ENCODE peak calls at places on chromosomes 3 and 15, in six cellular contexts. W, I, C, H, T and N are unnamed samples.

GRCh38 chr15:26083457-26084350 is 220.6 kb upstream of the ATP10A start:
- DNase-seq in T (peak), I (no peak), W (peak), H (no peak), C (no peak), N (no peak)

GRCh38 chr3:111924283-111924682 is 54.5 kb upstream of the ABHD10 start:
- DNase-seq in W (no peak), T (no peak), C (peak), I (peak), H (no peak), N (no peak)

GRCh38 chr15:89646416-89647141 is 8.7 kb downstream of the KIF7 start:
- DNase-seq in I (no peak), T (no peak), W (no peak), C (no peak), H (no peak), N (no peak)

GRCh38 chr15:78909791-78910228 is 35.0 kb downstream of the CTSH start:
- DNase-seq in T (peak), H (no peak), W (peak), I (no peak), C (peak), N (no peak)

GRCh38 chr15:77836901-77837648 is 204.4 kb upstream of the LINGO1 start:
- DNase-seq in C (no peak), T (no peak), H (peak), W (no peak), I (no peak), N (no peak)

GRCh38 chr15:60316961-60317360 is 80.8 kb downstream of the ANXA2 start:
- DNase-seq in I (no peak), T (no peak), H (no peak), W (no peak), C (no peak), N (no peak)

GRCh38 chr3:50365080-50365841 is 5.9 kb upstream of the TMEM115 start:
- DNase-seq in I (peak), W (peak), H (peak), C (peak), T (peak), N (peak)

GRCh38 chr3:16704938-16705337 is 99.7 kb upstream of the DAZL start:
- DNase-seq in W (no peak), C (no peak), H (no peak), T (no peak), I (no peak), N (no peak)

GRCh38 chr3:172321035-172321434 is 127.2 kb downstream of the GHSR start:
- DNase-seq in T (peak), C (no peak), H (no peak), I (no peak), W (no peak), N (no peak)

GRCh38 chr3:57755368-57756021 is 614 bp upstream of the SLMAP start:
- DNase-seq in T (peak), C (peak), I (peak), W (peak), H (peak), N (no peak)

GRCh38 chr15:72156928-72157327 is 38.7 kb downstream of the SENP8 start:
- DNase-seq in C (no peak), H (no peak), W (no peak), T (no peak), I (no peak), N (no peak)
- H3K27ac ChIP-seq in C (no peak), H (no peak), W (no peak), T (no peak), I (no peak), N (no peak)

GRCh38 chr3:134065836-134066538 is 36.3 kb upstream of the SLCO2A1 start:
- DNase-seq in I (no peak), W (no peak), C (peak), H (peak), T (no peak), N (peak)

GRCh38 chr3:134064081-134064480 is 34.4 kb upstream of the SLCO2A1 start:
- DNase-seq in H (no peak), I (no peak), C (no peak), T (no peak), W (no peak), N (peak)

GRCh38 chr3:134065252-134065651 is 35.5 kb upstream of the SLCO2A1 start:
- DNase-seq in W (no peak), T (no peak), C (no peak), I (no peak), H (peak), N (peak)

GRCh38 chr3:134067311-134068161 is 37.8 kb upstream of the SLCO2A1 start:
- DNase-seq in C (peak), H (peak), I (no peak), T (no peak), W (no peak), N (peak)

DNA sequence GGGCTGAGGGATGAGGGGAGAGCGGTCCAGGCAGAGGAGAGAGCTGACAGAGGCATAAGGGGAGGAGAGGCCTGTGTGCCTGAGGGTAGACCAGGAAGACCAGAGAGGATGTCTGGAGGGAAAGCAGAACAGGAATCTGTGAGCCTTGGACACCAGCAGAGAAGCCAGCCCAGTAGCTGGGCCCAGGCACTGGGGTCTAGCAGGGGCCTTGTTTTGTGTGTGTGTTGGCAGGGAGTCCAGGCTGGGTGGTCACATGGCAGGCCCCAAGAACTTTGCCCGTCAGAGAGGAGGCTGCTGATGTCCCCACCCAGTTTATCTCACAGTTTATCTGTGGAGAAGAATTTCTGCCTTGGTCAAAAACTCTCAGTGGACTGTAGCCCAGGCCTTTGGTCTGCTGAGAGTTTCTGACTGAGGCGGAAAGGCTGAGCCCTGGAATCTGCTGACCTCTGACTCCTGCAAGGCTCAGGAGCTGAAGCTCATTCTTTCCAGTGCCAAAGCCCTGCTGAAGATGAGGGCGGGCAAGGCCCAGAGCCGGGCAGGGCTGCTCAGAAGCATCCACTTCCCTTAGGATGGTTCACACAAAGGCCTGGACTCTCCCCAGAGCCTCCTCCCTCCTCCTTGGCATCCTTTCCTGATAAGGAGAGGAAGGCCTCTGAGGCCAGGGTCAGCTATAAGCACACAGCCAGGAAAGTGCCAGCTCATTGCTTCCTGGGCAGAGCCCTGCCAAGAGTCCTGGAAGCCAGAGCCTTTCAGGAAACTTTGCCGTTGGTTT is 37.0 kb upstream of the SLCO2A1 start:
- DNase-seq in C (peak), W (no peak), T (no peak), H (peak), I (no peak), N (peak)
- TF ChIP-seq POLR2AphosphoS5 in C (peak), W (no peak), T (no peak), H (peak), I (no peak), N (peak)

DNA sequence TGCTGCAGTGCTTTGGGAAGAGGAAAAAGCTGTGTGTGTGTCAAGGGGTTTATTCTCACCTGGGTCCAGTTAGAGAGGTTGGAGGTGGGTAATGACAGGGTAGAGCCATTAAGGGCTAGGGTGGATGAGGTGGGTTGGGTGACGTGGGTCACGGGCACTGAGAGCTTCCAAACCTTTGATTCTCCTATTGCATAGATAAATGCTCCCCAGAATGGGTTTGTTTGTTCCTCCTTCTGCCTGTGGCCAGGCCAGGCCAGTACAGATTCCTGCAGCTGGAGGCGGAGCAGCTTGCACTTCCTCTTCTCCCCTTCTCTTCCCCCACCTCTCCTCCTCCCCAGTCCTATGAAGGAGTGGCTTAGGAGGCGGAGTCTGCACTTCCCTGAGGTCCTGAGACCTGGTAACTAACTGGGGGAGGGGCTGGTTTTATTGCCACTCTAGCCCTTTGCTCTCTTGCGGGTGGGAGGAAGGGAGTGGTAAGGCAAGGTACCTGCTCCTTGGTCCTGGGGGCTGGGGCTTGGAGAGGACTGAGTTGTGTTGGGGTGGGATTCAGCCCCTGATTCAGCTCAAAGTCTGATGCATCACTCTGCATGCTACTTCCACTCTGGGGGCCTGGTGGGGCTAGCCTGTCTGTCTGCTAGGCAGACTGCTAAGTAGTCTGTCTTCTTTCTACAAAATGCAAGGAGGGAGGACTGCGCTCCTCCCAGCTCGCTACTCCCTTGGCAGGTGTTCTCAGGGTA is 3.5 kb downstream of the SPINT1 start:
- DNase-seq in C (no peak), T (peak), H (peak), W (peak), I (peak), N (no peak)
- TF ChIP-seq CTCF in C (no peak), T (no peak), H (no peak), W (peak), I (peak), N (no peak)

GRCh38 chr3:145812396-145812795 is 348.6 kb downstream of the PLOD2 start:
- DNase-seq in W (no peak), I (no peak), T (no peak), H (no peak), C (no peak), N (no peak)

GRCh38 chr3:145820175-145820574 is 340.8 kb downstream of the PLOD2 start:
- DNase-seq in H (no peak), T (no peak), W (no peak), I (no peak), C (no peak), N (no peak)

GRCh38 chr3:145817870-145818483 is 343.0 kb downstream of the PLOD2 start:
- DNase-seq in T (no peak), H (no peak), I (no peak), C (no peak), W (no peak), N (no peak)

DNA sequence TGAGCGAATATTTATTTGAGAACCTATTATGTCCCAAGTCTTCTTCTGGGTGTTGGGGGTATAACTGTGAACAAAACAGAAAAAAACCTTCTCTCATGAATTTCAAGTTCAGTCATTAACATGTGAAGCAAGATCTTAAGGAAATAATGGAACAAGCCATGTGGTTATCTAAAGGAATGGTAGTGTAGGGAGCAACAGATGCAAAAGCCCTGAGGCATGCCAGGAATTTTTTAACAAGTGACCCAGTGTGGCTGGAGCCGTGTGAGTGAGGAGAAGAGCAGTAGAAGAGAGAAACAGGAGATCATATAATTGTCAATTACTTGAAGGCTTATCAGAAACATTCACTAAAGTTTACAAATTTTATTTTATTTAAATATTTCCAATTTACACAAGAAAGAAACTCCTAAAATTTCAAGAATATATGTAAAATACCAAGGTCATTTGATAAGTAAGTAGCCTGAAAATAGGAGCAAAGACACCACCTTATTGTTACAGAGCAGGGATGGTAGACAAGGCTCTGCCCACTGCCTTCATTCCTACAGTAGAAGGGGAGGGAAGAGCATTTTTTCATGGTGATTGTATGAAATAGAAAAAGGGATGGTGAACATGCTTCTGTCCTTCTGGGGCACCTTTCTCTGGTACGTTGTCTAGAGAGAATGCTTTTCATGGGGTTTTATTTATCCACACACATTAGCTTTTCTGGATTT is 345.1 kb downstream of the PLOD2 start:
- DNase-seq in I (no peak), T (peak), W (no peak), C (no peak), H (no peak), N (no peak)
- H3K27ac ChIP-seq in I (no peak), T (peak), W (no peak), C (no peak), H (no peak), N (no peak)

GRCh38 chr3:100954990-100955389 is 38.2 kb downstream of the ABI3BP start:
- DNase-seq in C (peak), W (no peak), T (no peak), H (no peak), I (peak), N (no peak)
- TF ChIP-seq POLR2AphosphoS5 in C (no peak), W (no peak), T (no peak), H (no peak), I (peak), N (peak)

GRCh38 chr3:194130211-194130610 is 5.7 kb upstream of the HES1 start:
- DNase-seq in H (no peak), T (no peak), W (no peak), I (no peak), C (no peak), N (no peak)

GRCh38 chr3:194130807-194131589 is 5.0 kb upstream of the HES1 start:
- DNase-seq in W (no peak), H (no peak), C (no peak), T (peak), I (peak), N (no peak)

GRCh38 chr3:194126790-194127189 is 9.2 kb upstream of the HES1 start:
- DNase-seq in I (no peak), T (no peak), C (no peak), W (no peak), H (no peak), N (no peak)

GRCh38 chr3:194129581-194130133 is 6.3 kb upstream of the HES1 start:
- DNase-seq in W (no peak), H (peak), C (no peak), I (peak), T (peak), N (no peak)

DNA sequence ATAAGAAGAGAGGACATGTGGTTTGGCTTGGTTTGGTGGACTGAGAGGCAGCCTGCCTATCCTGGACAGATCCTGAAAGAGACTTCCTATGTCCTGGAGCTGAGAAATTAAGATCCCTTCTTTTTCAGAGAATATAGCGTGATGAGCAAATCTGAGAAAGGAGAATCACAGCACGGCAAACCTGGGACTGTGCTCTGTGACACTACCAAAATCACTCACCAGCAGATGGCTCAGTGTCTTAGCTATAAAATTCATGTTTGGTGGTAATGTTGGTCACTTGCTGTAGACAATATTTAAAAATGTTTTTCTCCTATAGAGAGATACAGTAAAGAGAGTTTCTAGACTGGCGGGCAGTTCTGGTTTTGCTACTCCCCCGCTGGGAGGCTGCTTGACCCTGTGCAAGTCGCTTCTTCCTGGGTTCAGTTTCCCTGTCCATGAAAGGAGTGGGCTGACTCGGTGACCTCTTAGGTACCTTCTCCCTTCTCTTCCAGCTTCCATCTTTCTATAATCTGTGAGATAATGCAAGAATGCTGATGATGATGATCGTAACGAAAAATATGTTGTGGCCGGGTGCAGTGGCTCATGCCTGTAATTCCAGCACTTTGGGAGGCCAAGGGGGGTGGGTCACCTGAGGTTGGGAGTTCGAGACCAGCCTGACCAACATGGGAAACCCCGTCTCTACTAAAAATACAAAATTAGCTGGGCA is 7.6 kb upstream of the HES1 start:
- DNase-seq in H (no peak), I (no peak), T (no peak), C (no peak), W (no peak), N (no peak)
- TF ChIP-seq CTCF in H (no peak), I (no peak), T (no peak), C (no peak), W (no peak), N (no peak)

GRCh38 chr3:122013448-122013925 is 8.6 kb downstream of the ILDR1 start:
- DNase-seq in W (no peak), I (no peak), C (no peak), T (no peak), H (no peak), N (peak)
- H3K27ac ChIP-seq in W (no peak), I (no peak), C (no peak), T (no peak), H (no peak), N (no peak)

DNA sequence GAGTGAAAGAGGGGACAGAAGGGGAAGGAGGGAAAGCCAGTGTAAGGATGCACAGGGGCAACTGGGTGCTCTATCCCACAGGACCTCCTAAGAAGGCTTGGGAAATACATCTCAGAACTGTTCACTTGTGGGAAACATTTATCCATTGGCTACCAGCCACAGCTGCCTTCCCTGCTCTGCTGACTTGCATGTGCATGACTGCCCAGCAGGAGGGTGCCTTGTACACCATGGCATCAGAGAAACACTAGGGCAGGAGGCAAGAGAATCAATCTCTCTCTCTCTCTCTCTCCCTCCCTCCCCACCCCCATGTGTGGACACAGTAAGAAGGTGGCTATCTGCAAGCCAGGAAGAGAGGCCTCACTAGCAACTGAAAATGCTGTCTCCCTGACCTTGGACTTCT is 62.9 kb upstream of the ZBTB38 start:
- DNase-seq in H (no peak), I (no peak), W (no peak), C (peak), T (peak), N (no peak)
- TF ChIP-seq POLR2AphosphoS5 in H (no peak), I (no peak), W (no peak), C (no peak), T (no peak), N (no peak)